ENCODE peak calls at places on chromosomes 11 and 22, in four cellular contexts. One of them, this sample, is unnamed.
A peak's percentile ranks its signal among the peaks of the same experiment; 100 is the strongest.

GRCh38 chr11:3831378-3832239 is 9.2 kb downstream of the RHOG start:
- DNase-seq in cardiac muscle cell: no peak
- DNase-seq in pancreas: no peak
- DNase-seq in CD4-positive, CD25-positive, alpha-beta regulatory T cell: no peak
- DNase-seq in this sample: no peak

GRCh38 chr11:34537636-34538035 is 24.0 kb upstream of the ELF5 start:
- DNase-seq in cardiac muscle cell: no peak
- DNase-seq in pancreas: no peak
- DNase-seq in CD4-positive, CD25-positive, alpha-beta regulatory T cell: no peak
- DNase-seq in this sample: no peak

GRCh38 chr11:61632096-61632495 is 48.1 kb upstream of the DAGLA start:
- DNase-seq in cardiac muscle cell: no peak
- DNase-seq in pancreas: no peak
- DNase-seq in CD4-positive, CD25-positive, alpha-beta regulatory T cell: no peak
- DNase-seq in this sample: no peak

GRCh38 chr11:112770487-112770886 is 190.7 kb upstream of the NCAM1 start:
- DNase-seq in cardiac muscle cell: no peak
- DNase-seq in pancreas: no peak
- DNase-seq in CD4-positive, CD25-positive, alpha-beta regulatory T cell: no peak
- DNase-seq in this sample: peak; percentile 67

GRCh38 chr11:94885133-94885532 is 88.2 kb downstream of the CWC15 start:
- DNase-seq in cardiac muscle cell: no peak
- DNase-seq in pancreas: no peak
- DNase-seq in CD4-positive, CD25-positive, alpha-beta regulatory T cell: no peak
- DNase-seq in this sample: no peak

GRCh38 chr11:77111946-77112345 is 9.3 kb downstream of the OMP start:
- DNase-seq in cardiac muscle cell: no peak
- DNase-seq in pancreas: peak; percentile 30
- DNase-seq in CD4-positive, CD25-positive, alpha-beta regulatory T cell: no peak
- DNase-seq in this sample: no peak

GRCh38 chr11:1102221-1102971 is 27.7 kb downstream of the MUC2 start:
- DNase-seq in cardiac muscle cell: no peak
- DNase-seq in pancreas: peak; percentile 71
- DNase-seq in CD4-positive, CD25-positive, alpha-beta regulatory T cell: no peak
- DNase-seq in this sample: no peak

GRCh38 chr11:78170874-78171549 is 17.4 kb downstream of the KCTD21 start:
- DNase-seq in cardiac muscle cell: no peak
- DNase-seq in pancreas: no peak
- DNase-seq in CD4-positive, CD25-positive, alpha-beta regulatory T cell: no peak
- DNase-seq in this sample: no peak

GRCh38 chr11:116607027-116607426 is 165.8 kb downstream of the BUD13 start:
- DNase-seq in cardiac muscle cell: no peak
- DNase-seq in pancreas: no peak
- DNase-seq in CD4-positive, CD25-positive, alpha-beta regulatory T cell: no peak
- DNase-seq in this sample: no peak

GRCh38 chr22:49865156-49865555 is 11.5 kb downstream of the ZBED4 start:
- DNase-seq in cardiac muscle cell: no peak
- DNase-seq in pancreas: no peak
- DNase-seq in CD4-positive, CD25-positive, alpha-beta regulatory T cell: no peak
- DNase-seq in this sample: no peak

GRCh38 chr22:31449521-31449920 is 40.1 kb downstream of the EIF4ENIF1 start:
- DNase-seq in cardiac muscle cell: no peak
- DNase-seq in pancreas: no peak
- DNase-seq in CD4-positive, CD25-positive, alpha-beta regulatory T cell: no peak
- DNase-seq in this sample: no peak

GRCh38 chr11:99069831-99070444 is 49.2 kb downstream of the CNTN5 start:
- DNase-seq in cardiac muscle cell: peak; percentile 43
- DNase-seq in pancreas: no peak
- DNase-seq in CD4-positive, CD25-positive, alpha-beta regulatory T cell: no peak
- DNase-seq in this sample: no peak

GRCh38 chr11:59012106-59012941 is 73.0 kb downstream of the GLYATL1 start:
- DNase-seq in cardiac muscle cell: no peak
- DNase-seq in pancreas: no peak
- DNase-seq in CD4-positive, CD25-positive, alpha-beta regulatory T cell: no peak
- DNase-seq in this sample: no peak

GRCh38 chr11:96293583-96293982 is 49.4 kb downstream of the MAML2 start:
- DNase-seq in cardiac muscle cell: peak; percentile 57
- DNase-seq in pancreas: no peak
- DNase-seq in CD4-positive, CD25-positive, alpha-beta regulatory T cell: peak; percentile 13
- DNase-seq in this sample: no peak

GRCh38 chr11:79465160-79465559 is 24.3 kb upstream of the TENM4 start:
- DNase-seq in cardiac muscle cell: no peak
- DNase-seq in pancreas: no peak
- DNase-seq in CD4-positive, CD25-positive, alpha-beta regulatory T cell: no peak
- DNase-seq in this sample: no peak

GRCh38 chr11:26916805-26917204 is 77.1 kb upstream of the FIBIN start:
- DNase-seq in cardiac muscle cell: no peak
- DNase-seq in pancreas: no peak
- DNase-seq in CD4-positive, CD25-positive, alpha-beta regulatory T cell: no peak
- DNase-seq in this sample: no peak

GRCh38 chr22:50008151-50009040 is 4.2 kb downstream of the IL17REL start:
- DNase-seq in cardiac muscle cell: no peak
- DNase-seq in pancreas: peak; percentile 50
- DNase-seq in CD4-positive, CD25-positive, alpha-beta regulatory T cell: no peak
- DNase-seq in this sample: no peak

GRCh38 chr11:130826572-130826971 is 89.7 kb downstream of the SNX19 start:
- DNase-seq in cardiac muscle cell: no peak
- DNase-seq in pancreas: no peak
- DNase-seq in CD4-positive, CD25-positive, alpha-beta regulatory T cell: no peak
- DNase-seq in this sample: no peak

GRCh38 chr11:67351275-67352005 is 1.9 kb downstream of the POLD4 start:
- DNase-seq in cardiac muscle cell: peak; percentile 86
- DNase-seq in pancreas: peak; percentile 78
- DNase-seq in CD4-positive, CD25-positive, alpha-beta regulatory T cell: peak; percentile 66
- DNase-seq in this sample: peak; percentile 70

GRCh38 chr11:93724090-93724489 is 17.2 kb downstream of the TAF1D start:
- DNase-seq in cardiac muscle cell: no peak
- DNase-seq in pancreas: no peak
- DNase-seq in CD4-positive, CD25-positive, alpha-beta regulatory T cell: no peak
- DNase-seq in this sample: no peak

GRCh38 chr11:369336-370018 is at the start of gene B4GALNT4:
- DNase-seq in cardiac muscle cell: peak; percentile 41
- DNase-seq in pancreas: peak; percentile 54
- DNase-seq in CD4-positive, CD25-positive, alpha-beta regulatory T cell: no peak
- DNase-seq in this sample: no peak

GRCh38 chr11:2482199-2482598 is 37.4 kb downstream of the KCNQ1 start:
- DNase-seq in cardiac muscle cell: no peak
- DNase-seq in pancreas: no peak
- DNase-seq in CD4-positive, CD25-positive, alpha-beta regulatory T cell: no peak
- DNase-seq in this sample: no peak

GRCh38 chr11:107439586-107440201 is 17.9 kb downstream of the CWF19L2 start:
- DNase-seq in cardiac muscle cell: no peak
- DNase-seq in pancreas: no peak
- DNase-seq in CD4-positive, CD25-positive, alpha-beta regulatory T cell: no peak
- DNase-seq in this sample: no peak

GRCh38 chr11:66868726-66869291 is 11.9 kb downstream of the LRFN4 start:
- DNase-seq in cardiac muscle cell: no peak
- DNase-seq in pancreas: peak; percentile 84
- DNase-seq in CD4-positive, CD25-positive, alpha-beta regulatory T cell: peak; percentile 68
- DNase-seq in this sample: no peak

GRCh38 chr22:43004362-43005035 is 10.4 kb downstream of the PACSIN2 start:
- DNase-seq in cardiac muscle cell: peak; percentile 79
- DNase-seq in pancreas: no peak
- DNase-seq in CD4-positive, CD25-positive, alpha-beta regulatory T cell: no peak
- DNase-seq in this sample: no peak

GRCh38 chr11:125300791-125301218 is 136.3 kb downstream of the PKNOX2 start:
- DNase-seq in cardiac muscle cell: peak; percentile 91
- DNase-seq in pancreas: no peak
- DNase-seq in CD4-positive, CD25-positive, alpha-beta regulatory T cell: no peak
- DNase-seq in this sample: peak; percentile 48

DNA sequence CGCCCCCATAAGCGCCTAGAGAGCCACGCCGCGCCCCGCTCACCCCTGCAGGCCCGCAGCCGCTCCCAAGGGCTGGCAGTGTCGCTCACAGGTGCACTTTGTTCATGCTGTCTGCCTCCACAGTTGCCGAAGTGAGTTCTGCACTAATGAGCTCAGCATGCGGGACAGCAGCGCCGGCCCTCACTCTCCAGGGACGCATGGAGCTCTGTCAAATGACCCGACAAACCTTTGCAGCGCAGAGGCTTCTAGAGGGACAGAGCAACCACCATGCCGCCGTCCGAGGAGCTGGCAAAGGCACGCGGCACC is 170.7 kb downstream of the OPCML start:
- DNase-seq in cardiac muscle cell: no peak
- DNase-seq in pancreas: no peak
- DNase-seq in CD4-positive, CD25-positive, alpha-beta regulatory T cell: no peak
- DNase-seq in this sample: no peak
- H3K4me1 ChIP-seq in cardiac muscle cell: no peaks in the 10 kb centered on the region
- H3K4me1 ChIP-seq in pancreas: no peaks in the 10 kb centered on the region
- H3K4me1 ChIP-seq in CD4-positive, CD25-positive, alpha-beta regulatory T cell: no peaks in the 10 kb centered on the region
- H3K4me1 ChIP-seq in this sample: no peaks in the 10 kb centered on the region

GRCh38 chr11:123473941-123474668 is 44.0 kb downstream of the GRAMD1B start:
- DNase-seq in cardiac muscle cell: peak; percentile 94
- DNase-seq in pancreas: no peak
- DNase-seq in CD4-positive, CD25-positive, alpha-beta regulatory T cell: no peak
- DNase-seq in this sample: no peak
- H3K27ac ChIP-seq in cardiac muscle cell: no peak overlapping the region
- H3K27ac ChIP-seq in pancreas: no peak overlapping the region
- H3K27ac ChIP-seq in CD4-positive, CD25-positive, alpha-beta regulatory T cell: no peak overlapping the region
- H3K27ac ChIP-seq in this sample: no peak overlapping the region

DNA sequence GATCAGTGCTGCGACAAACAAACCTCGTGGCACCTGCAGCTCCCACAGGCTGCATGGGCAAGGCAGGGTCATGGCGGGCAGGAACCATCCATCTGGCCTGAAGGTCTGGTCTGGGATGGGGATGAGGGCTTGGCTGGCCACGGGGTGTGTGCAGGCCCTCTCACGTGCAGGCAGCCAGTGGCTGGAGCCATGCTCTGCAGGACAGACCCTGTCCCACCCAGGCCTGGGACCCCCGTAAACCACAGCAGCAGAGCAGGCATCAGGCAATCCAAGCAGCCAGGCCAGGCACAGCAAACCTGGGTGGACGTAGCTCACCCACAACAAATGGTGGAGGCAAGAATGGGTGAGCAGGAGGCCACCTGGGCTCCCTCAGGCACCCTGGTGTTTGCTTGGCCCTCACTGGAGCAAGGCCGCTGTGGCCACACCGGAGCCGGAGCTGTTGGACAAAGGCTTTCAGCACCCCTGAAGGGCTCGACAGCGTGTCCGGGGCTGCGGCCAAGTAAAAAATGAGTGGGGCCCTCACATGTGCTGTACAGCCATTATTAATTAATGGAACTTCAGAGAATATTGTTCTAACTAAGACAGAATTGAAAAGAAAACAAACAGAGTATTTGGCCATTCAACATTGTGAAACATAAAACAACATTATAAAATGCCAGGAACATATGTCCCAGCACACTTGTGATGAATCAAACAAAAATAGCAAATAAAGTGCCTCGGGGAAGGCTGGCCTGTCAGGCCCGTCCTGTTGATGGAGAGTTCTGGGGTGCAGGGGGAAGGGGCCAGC is 24.0 kb upstream of the GNB1L start:
- DNase-seq in cardiac muscle cell: no peak
- DNase-seq in pancreas: peak; percentile 48
- DNase-seq in CD4-positive, CD25-positive, alpha-beta regulatory T cell: no peak
- DNase-seq in this sample: no peak
- H3K4me1 ChIP-seq in cardiac muscle cell: peaks cover 15% of the 10 kb centered on the region
- H3K4me1 ChIP-seq in pancreas: no peaks in the 10 kb centered on the region
- H3K4me1 ChIP-seq in CD4-positive, CD25-positive, alpha-beta regulatory T cell: peaks cover 17% of the 10 kb centered on the region
- H3K4me1 ChIP-seq in this sample: no peaks in the 10 kb centered on the region

GRCh38 chr11:69947059-69947771 is 128.0 kb upstream of the FGF3 start:
- DNase-seq in cardiac muscle cell: no peak
- DNase-seq in pancreas: no peak
- DNase-seq in CD4-positive, CD25-positive, alpha-beta regulatory T cell: no peak
- DNase-seq in this sample: no peak
- H3K27ac ChIP-seq in cardiac muscle cell: no peak overlapping the region
- H3K27ac ChIP-seq in pancreas: no peak overlapping the region
- H3K27ac ChIP-seq in CD4-positive, CD25-positive, alpha-beta regulatory T cell: no peak overlapping the region
- H3K27ac ChIP-seq in this sample: no peak overlapping the region

GRCh38 chr11:65576867-65577755 is 1.3 kb downstream of the EHBP1L1 start:
- DNase-seq in cardiac muscle cell: peak; percentile 51
- DNase-seq in pancreas: peak; percentile 84
- DNase-seq in CD4-positive, CD25-positive, alpha-beta regulatory T cell: no peak
- DNase-seq in this sample: peak; percentile 98

GRCh38 chr11:65574963-65575567 is 788 bp upstream of the EHBP1L1 start:
- DNase-seq in cardiac muscle cell: no peak
- DNase-seq in pancreas: no peak
- DNase-seq in CD4-positive, CD25-positive, alpha-beta regulatory T cell: peak; percentile 48
- DNase-seq in this sample: peak; percentile 82

GRCh38 chr11:65576232-65576866 is 496 bp downstream of the EHBP1L1 start:
- DNase-seq in cardiac muscle cell: no peak
- DNase-seq in pancreas: no peak
- DNase-seq in CD4-positive, CD25-positive, alpha-beta regulatory T cell: no peak
- DNase-seq in this sample: peak; percentile 63

GRCh38 chr11:65574147-65574962 is 1.5 kb upstream of the EHBP1L1 start:
- DNase-seq in cardiac muscle cell: peak; percentile 98
- DNase-seq in pancreas: peak; percentile 93
- DNase-seq in CD4-positive, CD25-positive, alpha-beta regulatory T cell: peak; percentile 80
- DNase-seq in this sample: peak; percentile 85

GRCh38 chr11:65575568-65576231 is at the start of gene EHBP1L1:
- DNase-seq in cardiac muscle cell: peak; percentile 65
- DNase-seq in pancreas: no peak
- DNase-seq in CD4-positive, CD25-positive, alpha-beta regulatory T cell: peak; percentile 70
- DNase-seq in this sample: peak; percentile 73
- H3K4me1 ChIP-seq in cardiac muscle cell: peaks cover 23% of the 10 kb centered on the region
- H3K4me1 ChIP-seq in pancreas: peaks cover 13% of the 10 kb centered on the region
- H3K4me1 ChIP-seq in CD4-positive, CD25-positive, alpha-beta regulatory T cell: peaks cover 70% of the 10 kb centered on the region
- H3K4me1 ChIP-seq in this sample: peaks cover 75% of the 10 kb centered on the region

GRCh38 chr22:36081023-36081431 is 52.4 kb upstream of the RBFOX2 start:
- DNase-seq in cardiac muscle cell: peak; percentile 62
- DNase-seq in pancreas: no peak
- DNase-seq in CD4-positive, CD25-positive, alpha-beta regulatory T cell: no peak
- DNase-seq in this sample: no peak
- H3K27ac ChIP-seq in cardiac muscle cell: no peak overlapping the region
- H3K27ac ChIP-seq in pancreas: no peak overlapping the region
- H3K27ac ChIP-seq in CD4-positive, CD25-positive, alpha-beta regulatory T cell: no peak overlapping the region
- H3K27ac ChIP-seq in this sample: no peak overlapping the region

DNA sequence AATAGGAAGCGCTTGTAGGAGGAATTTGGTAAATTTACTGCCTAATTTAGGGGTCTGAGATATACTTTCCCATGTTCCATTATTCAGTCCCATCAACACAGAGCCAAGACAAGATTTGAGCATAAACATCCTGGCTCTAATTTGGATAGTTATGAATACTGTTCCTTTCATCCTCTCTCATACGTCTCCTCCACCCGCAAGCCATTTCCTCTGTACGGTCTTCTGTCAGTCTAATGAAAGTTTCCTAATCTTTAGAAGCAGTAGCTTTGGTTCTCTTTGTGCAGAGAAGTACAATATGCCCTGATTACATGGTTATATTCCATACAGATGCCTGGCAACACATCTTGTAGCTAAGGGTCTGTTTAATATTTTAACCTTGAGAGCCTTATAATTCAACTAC is 37.0 kb upstream of the AKIP1 start:
- DNase-seq in cardiac muscle cell: peak; percentile 35
- DNase-seq in pancreas: no peak
- DNase-seq in CD4-positive, CD25-positive, alpha-beta regulatory T cell: no peak
- DNase-seq in this sample: no peak
- H3K4me1 ChIP-seq in cardiac muscle cell: peaks cover 6% of the 10 kb centered on the region
- H3K4me1 ChIP-seq in pancreas: peaks cover 6% of the 10 kb centered on the region
- H3K4me1 ChIP-seq in CD4-positive, CD25-positive, alpha-beta regulatory T cell: peaks cover 6% of the 10 kb centered on the region
- H3K4me1 ChIP-seq in this sample: peaks cover 10% of the 10 kb centered on the region

GRCh38 chr11:10899542-10899830 is 41.6 kb upstream of the ZBED5 start:
- DNase-seq in cardiac muscle cell: no peak
- DNase-seq in pancreas: no peak
- DNase-seq in CD4-positive, CD25-positive, alpha-beta regulatory T cell: no peak
- DNase-seq in this sample: peak; percentile 17
- H3K27ac ChIP-seq in cardiac muscle cell: peak overlapping the region; percentile 90
- H3K27ac ChIP-seq in pancreas: peak overlapping the region; percentile 79
- H3K27ac ChIP-seq in CD4-positive, CD25-positive, alpha-beta regulatory T cell: no peak overlapping the region
- H3K27ac ChIP-seq in this sample: peak overlapping the region; percentile 88

This sample was measured in gastrocnemius medialis.